ENCODE peak calls at places on chromosomes 16 and 17, in eight cellular contexts. J, D, F, I, W, Q, S and B are unnamed samples. For H3K27me3, the result is how much of the 10 kb centered on the place peaks cover.

GRCh38 chr17:2056221-2057129 is 1.6 kb downstream of the HIC1 start:
- DNase-seq in J (peak), D (peak), F (peak), I (no peak), W (no peak), Q (no peak), S (peak), B (no peak)

GRCh38 chr17:80270836-80271235 is 10.2 kb downstream of the RNF213 start:
- DNase-seq in J (no peak), D (peak), F (peak), I (no peak), W (no peak), Q (no peak), S (peak), B (peak)

GRCh38 chr17:16512011-16512410 is 20.0 kb upstream of the LRRC75A start:
- DNase-seq in J (no peak), D (peak), F (peak), I (no peak), W (no peak), Q (no peak), S (no peak), B (no peak)

GRCh38 chr16:56589141-56590039 is at the start of gene MT3:
- DNase-seq in J (no peak), D (peak), F (peak), I (no peak), W (no peak), Q (no peak), S (no peak), B (peak)

GRCh38 chr17:35879748-35880654 is at the start of gene CCL5:
- DNase-seq in J (no peak), D (no peak), F (no peak), I (no peak), W (no peak), Q (no peak), S (no peak), B (no peak)

GRCh38 chr17:77696151-77696719 is 262.3 kb upstream of the TNRC6C start:
- DNase-seq in J (no peak), D (peak), F (peak), I (no peak), W (no peak), Q (no peak), S (no peak), B (peak)

GRCh38 chr16:53054670-53055485 is at the start of gene CHD9:
- DNase-seq in J (peak), D (peak), F (peak), I (peak), W (peak), Q (peak), S (peak), B (peak)

GRCh38 chr16:19861811-19862327 is 22.8 kb downstream of the GPRC5B start:
- DNase-seq in J (peak), D (peak), F (peak), I (no peak), W (no peak), Q (no peak), S (no peak), B (no peak)

GRCh38 chr16:88685156-88686061 is 898 bp downstream of the SNAI3 start:
- DNase-seq in J (no peak), D (peak), F (peak), I (no peak), W (no peak), Q (peak), S (peak), B (peak)

GRCh38 chr17:5022171-5022711 is 13.0 kb downstream of the SLC52A1 start:
- DNase-seq in J (no peak), D (no peak), F (no peak), I (no peak), W (no peak), Q (no peak), S (no peak), B (no peak)

GRCh38 chr17:5024604-5025003 is 10.6 kb downstream of the SLC52A1 start:
- DNase-seq in J (no peak), D (no peak), F (no peak), I (no peak), W (no peak), Q (no peak), S (no peak), B (no peak)

GRCh38 chr17:5020502-5021023 is 14.7 kb downstream of the SLC52A1 start:
- DNase-seq in J (no peak), D (no peak), F (no peak), I (no peak), W (no peak), Q (no peak), S (no peak), B (no peak)

GRCh38 chr17:5023588-5024147 is 11.6 kb downstream of the SLC52A1 start:
- DNase-seq in J (no peak), D (no peak), F (no peak), I (no peak), W (no peak), Q (no peak), S (no peak), B (no peak)

DNA sequence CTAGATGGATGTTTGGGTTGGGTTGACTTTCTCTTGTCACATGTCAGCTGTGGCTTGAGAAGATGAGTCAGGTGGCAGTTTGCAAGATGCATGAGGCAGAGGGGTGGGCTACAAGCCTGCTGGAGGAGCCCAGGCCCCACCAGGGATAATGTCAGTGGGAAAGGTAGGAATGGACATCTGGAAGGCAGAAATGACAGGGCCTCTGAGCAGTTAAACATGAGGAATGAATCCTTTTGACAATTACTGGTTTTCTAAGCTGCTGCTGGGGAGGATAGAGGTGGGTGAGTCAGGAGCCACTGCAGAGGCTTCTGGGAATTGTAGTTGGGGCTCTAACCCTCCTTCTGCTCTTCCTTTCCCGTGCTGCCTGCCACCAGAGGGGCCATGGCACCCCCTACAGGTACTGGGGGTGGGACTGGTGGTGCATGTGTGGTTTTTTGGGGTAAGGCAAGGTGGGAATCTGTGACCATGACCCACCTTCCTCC is 15.7 kb downstream of the SLC52A1 start:
- DNase-seq in J (no peak), D (peak), F (peak), I (no peak), W (no peak), Q (no peak), S (no peak), B (peak)
- TF ChIP-seq CTCF in J (no peak), D (peak), F (peak), I (no peak), W (no peak), Q (no peak), S (peak), B (no peak)

GRCh38 chr17:4497101-4497824 is 1.4 kb upstream of the SPNS2 start:
- DNase-seq in J (no peak), D (no peak), F (no peak), I (no peak), W (peak), Q (peak), S (no peak), B (peak)

GRCh38 chr17:4501295-4501949 is 2.7 kb downstream of the SPNS2 start:
- DNase-seq in J (no peak), D (no peak), F (no peak), I (no peak), W (no peak), Q (peak), S (no peak), B (no peak)

GRCh38 chr17:4498461-4499397 is at the start of gene SPNS2:
- DNase-seq in J (no peak), D (peak), F (peak), I (peak), W (no peak), Q (peak), S (no peak), B (peak)

GRCh38 chr17:4500188-4500565 is 1.5 kb downstream of the SPNS2 start:
- DNase-seq in J (no peak), D (no peak), F (no peak), I (no peak), W (no peak), Q (no peak), S (no peak), B (no peak)

DNA sequence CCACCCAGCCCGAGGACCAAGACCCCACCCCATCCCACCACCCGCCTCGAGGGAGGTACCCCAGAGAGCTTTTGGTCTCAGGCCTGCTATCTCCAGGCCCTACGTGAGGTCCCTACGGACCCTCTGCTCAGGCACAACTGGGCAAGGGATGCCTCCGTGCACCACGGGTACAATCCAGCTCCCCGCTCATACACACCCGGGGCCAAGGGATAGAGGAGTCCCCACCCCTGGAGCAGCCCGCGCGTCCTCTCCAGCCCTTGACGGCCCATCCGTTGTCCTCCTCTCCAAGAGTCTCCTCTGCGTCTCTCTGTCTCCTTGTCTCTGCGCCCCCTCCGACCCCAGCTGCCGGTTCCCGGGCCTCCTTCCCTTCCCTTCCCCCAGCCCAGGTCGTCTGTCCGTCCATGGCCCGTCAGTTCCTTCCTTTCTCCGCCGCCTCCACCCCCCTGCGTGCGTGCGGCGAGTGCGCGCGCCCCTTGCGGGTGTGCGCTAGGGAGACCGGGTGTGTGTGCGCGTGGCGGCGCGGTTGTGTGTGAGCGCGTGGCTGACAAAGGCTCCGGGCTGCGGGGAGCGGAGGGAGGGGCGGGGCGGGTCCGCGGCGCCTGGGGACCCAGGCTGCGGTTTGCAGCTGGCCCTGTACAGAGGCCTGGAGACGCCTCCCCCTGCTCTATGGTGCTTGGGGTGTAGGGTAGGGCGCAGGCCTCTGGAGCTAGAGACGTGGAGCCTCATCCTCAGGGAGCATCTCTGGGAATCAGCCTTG is 928 bp downstream of the SPNS2 start:
- DNase-seq in J (no peak), D (peak), F (peak), I (peak), W (no peak), Q (no peak), S (no peak), B (no peak)
- H3K27me3 ChIP-seq in J (under half), D (half or more), F (half or more), I (under half), W (under half), Q (under half), S (under half), B (under half)

DNA sequence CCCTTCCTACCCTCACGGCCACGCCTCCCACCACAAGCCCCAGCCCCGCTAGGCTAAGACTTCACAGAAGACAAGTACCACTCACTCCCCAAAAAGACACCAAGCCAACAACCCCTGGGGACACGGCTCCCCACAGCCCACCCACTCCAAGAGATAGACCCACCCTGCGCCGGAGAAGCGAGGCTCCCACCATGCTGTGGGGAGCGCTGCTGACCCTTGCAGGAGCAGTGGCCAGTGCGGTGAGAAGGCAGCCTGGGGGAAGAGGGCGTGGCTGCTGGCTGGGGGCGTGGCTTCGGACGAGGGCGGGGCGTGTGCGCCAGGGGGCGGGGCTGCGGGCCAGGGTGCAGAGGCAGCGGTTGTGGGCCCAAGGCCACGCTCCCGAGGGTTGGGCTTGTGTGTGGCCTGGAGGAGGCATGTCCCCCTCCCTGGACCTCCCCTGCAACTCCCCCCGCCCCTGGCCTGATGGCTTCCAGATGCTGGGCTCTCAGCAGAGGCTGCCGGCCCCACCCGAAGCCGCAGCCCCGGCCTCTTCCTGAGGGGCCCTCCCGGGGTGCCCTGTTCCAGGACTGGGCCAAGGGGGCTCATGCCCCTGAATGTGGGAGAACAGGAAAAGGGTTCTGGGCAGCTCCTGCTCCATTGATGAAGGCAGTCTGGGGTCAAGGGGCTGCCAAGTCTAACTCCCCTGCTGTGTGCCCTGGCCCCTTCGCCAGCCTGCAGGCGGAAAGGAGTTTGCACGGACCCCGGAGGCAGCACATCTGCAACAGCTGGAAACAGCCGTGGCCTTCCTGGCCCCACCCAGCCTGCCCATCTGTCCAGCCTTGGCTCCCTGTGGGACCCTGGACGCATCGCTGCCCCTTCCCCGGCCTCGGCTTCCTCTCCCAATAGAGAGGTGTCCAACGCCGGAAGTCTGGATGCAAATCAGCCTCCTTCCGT is 9.1 kb downstream of the TFAP4 start:
- DNase-seq in J (peak), D (peak), F (peak), I (peak), W (no peak), Q (no peak), S (peak), B (peak)
- TF ChIP-seq CTCF in J (no peak), D (no peak), F (peak), I (no peak), W (no peak), Q (no peak), S (no peak), B (no peak)

DNA sequence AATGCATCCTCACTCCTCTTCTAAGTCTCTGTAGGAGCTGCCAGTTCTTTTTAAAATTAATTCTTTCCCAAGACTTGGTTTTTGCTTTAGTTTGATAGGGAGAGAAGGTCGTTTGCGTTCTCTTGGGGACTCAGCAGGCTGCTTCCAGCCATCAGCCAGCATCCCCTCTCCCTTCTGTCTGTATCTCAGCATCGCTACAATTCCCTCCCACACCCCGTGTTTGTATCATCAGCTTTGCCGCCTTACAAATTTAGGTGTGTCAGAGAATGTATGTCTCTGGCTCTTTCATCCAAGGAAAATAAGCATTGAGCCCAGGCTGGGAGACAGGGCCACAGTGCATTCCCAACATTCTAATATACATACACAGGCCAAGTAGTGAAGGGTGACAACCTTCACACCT is 5.4 kb downstream of the HOXB6 start:
- DNase-seq in J (no peak), D (no peak), F (no peak), I (no peak), W (no peak), Q (no peak), S (no peak), B (no peak)
- H3K27me3 ChIP-seq in J (under half), D (half or more), F (half or more), I (half or more), W (half or more), Q (under half), S (half or more), B (under half)

GRCh38 chr17:71338396-71338795 is 782.4 kb upstream of the SOX9 start:
- DNase-seq in J (no peak), D (no peak), F (no peak), I (no peak), W (peak), Q (no peak), S (no peak), B (no peak)
- TF ChIP-seq CTCF in J (no peak), D (no peak), F (no peak), I (no peak), W (no peak), Q (no peak), S (peak), B (no peak)